ENCODE peak calls at places on chromosomes 4 and X, in four cellular contexts. One of them, this sample, is unnamed.
A peak's percentile ranks its signal among the peaks of the same experiment; 100 is the strongest.

GRCh38 chr4:3727847-3728469 is 38.2 kb upstream of the ADRA2C start:
- DNase-seq in GM12891: no peak
- DNase-seq in K562: no peak
- DNase-seq in GM12878: no peak
- DNase-seq in this sample: no peak

GRCh38 chrX:39499996-39500395 is 597.8 kb downstream of the BCOR start:
- DNase-seq in K562: no peak
- DNase-seq in GM12891: no peak
- DNase-seq in GM12878: no peak
- DNase-seq in this sample: no peak

GRCh38 chrX:69616520-69617203 is 749 bp downstream of the EDA start:
- DNase-seq in K562: no peak
- DNase-seq in GM12891: no peak
- DNase-seq in GM12878: no peak
- DNase-seq in this sample: no peak

GRCh38 chrX:63761639-63762038 is 23.4 kb downstream of the ARHGEF9 start:
- DNase-seq in GM12891: no peak
- DNase-seq in GM12878: peak; percentile 34
- DNase-seq in K562: no peak
- DNase-seq in this sample: no peak

GRCh38 chrX:53435997-53436396 is 1.8 kb upstream of the HSD17B10 start:
- DNase-seq in K562: peak; percentile 80
- DNase-seq in GM12878: peak; percentile 9
- DNase-seq in GM12891: no peak
- DNase-seq in this sample: peak; percentile 77

GRCh38 chr4:27005512-27006246 is 145.0 kb downstream of the STIM2 start:
- DNase-seq in GM12891: no peak
- DNase-seq in GM12878: no peak
- DNase-seq in K562: no peak
- DNase-seq in this sample: peak; percentile 13

GRCh38 chr4:10734697-10735096 is 50.1 kb upstream of the CLNK start:
- DNase-seq in K562: no peak
- DNase-seq in GM12891: no peak
- DNase-seq in GM12878: no peak
- DNase-seq in this sample: no peak

GRCh38 chr4:152536545-152537182 is 772 bp upstream of the FBXW7 start:
- DNase-seq in GM12878: no peak
- DNase-seq in K562: no peak
- DNase-seq in GM12891: no peak
- DNase-seq in this sample: no peak

GRCh38 chr4:3310301-3311094 is 17.7 kb downstream of the RGS12 start:
- DNase-seq in K562: no peak
- DNase-seq in GM12878: no peak
- DNase-seq in GM12891: no peak
- DNase-seq in this sample: no peak

GRCh38 chrX:10393899-10394298 is 226.5 kb downstream of the MID1 start:
- DNase-seq in GM12878: no peak
- DNase-seq in GM12891: no peak
- DNase-seq in K562: no peak
- DNase-seq in this sample: no peak

GRCh38 chr4:1500231-1500965 is 94.2 kb upstream of the NKX1-1 start:
- DNase-seq in GM12891: no peak
- DNase-seq in GM12878: no peak
- DNase-seq in K562: no peak
- DNase-seq in this sample: no peak

GRCh38 chrX:790780-791360 is 160.3 kb downstream of the SHOX start:
- DNase-seq in GM12891: no peak
- DNase-seq in GM12878: no peak
- DNase-seq in K562: no peak
- DNase-seq in this sample: no peak

GRCh38 chrX:4656419-4656818 is 943.0 kb upstream of the PRKX start:
- DNase-seq in GM12891: no peak
- DNase-seq in GM12878: no peak
- DNase-seq in K562: no peak
- DNase-seq in this sample: no peak

GRCh38 chr4:150297861-150298474 is 219.7 kb downstream of the DCLK2 start:
- DNase-seq in GM12878: peak; percentile 8
- DNase-seq in K562: peak; percentile 70
- DNase-seq in GM12891: no peak
- DNase-seq in this sample: peak; percentile 36

GRCh38 chr4:153850525-153851280 is 61.8 kb upstream of the SFRP2 start:
- DNase-seq in GM12878: no peak
- DNase-seq in GM12891: no peak
- DNase-seq in K562: no peak
- DNase-seq in this sample: no peak

GRCh38 chr4:43113196-43113595 is 220.7 kb downstream of the GRXCR1 start:
- DNase-seq in K562: no peak
- DNase-seq in GM12878: no peak
- DNase-seq in GM12891: no peak
- DNase-seq in this sample: no peak

DNA sequence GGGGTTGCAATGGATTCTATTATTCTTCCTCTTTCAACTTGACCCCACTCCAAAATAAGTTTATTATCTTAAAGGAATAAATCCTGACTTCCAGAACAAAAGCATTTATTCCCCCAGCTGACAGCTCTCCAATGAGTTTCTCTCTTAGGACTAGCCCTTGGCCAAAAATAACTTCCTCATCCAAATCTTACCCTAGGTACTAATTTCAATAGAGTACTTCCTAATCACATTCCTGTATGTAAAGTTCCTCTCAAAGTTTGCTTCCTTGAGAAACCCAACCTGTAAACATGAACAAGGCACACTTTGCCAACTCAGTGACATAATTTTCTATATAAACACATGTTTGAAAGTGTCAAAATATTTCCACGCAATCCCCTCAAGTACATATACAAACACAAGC is 671.2 kb upstream of the GALNTL6 start:
- DNase-seq in K562: no peak
- DNase-seq in GM12891: no peak
- DNase-seq in GM12878: no peak
- DNase-seq in this sample: no peak
- TF ChIP-seq SPI1 in K562: no peak
- TF ChIP-seq SPI1 in GM12891: no peak
- TF ChIP-seq SPI1 in GM12878: no peak
- TF ChIP-seq SPI1 in this sample: no peak

DNA sequence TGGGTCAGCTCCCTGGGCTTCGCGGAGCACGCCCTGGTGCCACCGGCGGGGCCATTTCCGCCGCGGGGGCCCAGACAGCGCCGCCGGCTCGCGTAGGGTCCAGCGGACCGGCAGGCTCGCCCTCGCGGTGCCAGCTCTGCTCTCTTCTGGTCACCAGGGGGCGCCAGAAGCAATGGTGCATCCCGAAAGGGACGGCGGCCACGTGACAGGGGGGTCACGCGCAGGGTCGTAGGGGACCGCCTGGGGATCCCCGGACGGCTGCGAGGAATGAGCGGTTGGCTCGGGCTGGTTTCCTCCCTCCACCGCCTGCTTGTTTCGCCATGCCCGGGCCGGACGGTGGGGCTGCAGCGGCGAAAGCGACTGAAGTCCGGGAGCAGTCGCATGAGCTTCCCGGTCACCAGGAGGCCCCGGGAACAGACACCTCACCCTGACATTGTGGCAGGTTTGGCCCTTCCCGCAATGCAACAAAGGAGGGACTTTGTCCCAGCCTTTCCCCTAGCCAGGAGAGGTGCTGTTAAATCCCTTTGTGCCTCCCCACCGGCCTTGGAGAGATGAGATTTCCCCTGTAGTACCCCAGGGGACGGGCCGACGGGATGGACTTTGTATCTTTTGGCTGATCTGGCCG is 15.8 kb downstream of the ZCCHC12 start:
- DNase-seq in K562: peak; percentile 72
- DNase-seq in GM12891: peak; percentile 26
- DNase-seq in GM12878: no peak
- DNase-seq in this sample: peak; percentile 47
- TF ChIP-seq POLR2AphosphoS5 in K562: no peak
- TF ChIP-seq POLR2AphosphoS5 in GM12891: no peak
- TF ChIP-seq POLR2AphosphoS5 in GM12878: no peak
- TF ChIP-seq POLR2AphosphoS5 in this sample: no peak

DNA sequence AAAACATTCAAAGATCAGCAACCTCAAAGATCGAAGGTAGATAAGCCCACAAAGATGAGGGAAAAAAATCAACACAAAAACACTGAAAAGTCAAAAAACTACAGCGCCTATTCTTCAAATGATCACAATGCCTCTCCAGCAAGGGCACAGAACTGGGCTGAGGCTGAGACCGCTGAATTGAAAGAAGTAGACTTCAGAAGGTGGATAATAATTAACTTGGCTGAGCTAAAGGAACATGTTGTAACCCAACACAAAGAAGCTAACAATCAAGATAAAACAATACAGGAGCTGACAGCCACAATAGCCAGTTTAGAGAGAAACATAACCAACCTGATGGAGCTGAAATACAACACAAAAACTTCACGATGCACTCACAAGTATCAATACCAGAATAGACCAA is 231.1 kb downstream of the STPG2 start:
- DNase-seq in GM12878: no peak
- DNase-seq in GM12891: no peak
- DNase-seq in K562: no peak
- DNase-seq in this sample: no peak
- TF ChIP-seq SPI1 in GM12878: no peak
- TF ChIP-seq SPI1 in GM12891: no peak
- TF ChIP-seq SPI1 in K562: no peak
- TF ChIP-seq SPI1 in this sample: no peak

GRCh38 chr4:89009107-89009506 is 47.9 kb downstream of the FAM13A start:
- DNase-seq in GM12878: no peak
- DNase-seq in GM12891: no peak
- DNase-seq in K562: no peak
- DNase-seq in this sample: no peak
- TF ChIP-seq POLR2AphosphoS5 in GM12878: no peak
- TF ChIP-seq POLR2AphosphoS5 in GM12891: no peak
- TF ChIP-seq POLR2AphosphoS5 in K562: no peak
- TF ChIP-seq POLR2AphosphoS5 in this sample: no peak

This sample was measured in HL-60.